ENCODE peak calls at places on chromosomes 7 and 10, in five cellular contexts. One of them, this sample, is unnamed.

GRCh38 chr10:30510184-30510931 is 76.4 kb downstream of the MAP3K8 start:
- DNase-seq in H7: no peak
- DNase-seq in NCI-H2081: no peak
- DNase-seq in AG20443: peak; percentile 80
- DNase-seq in EL: peak; percentile 82
- DNase-seq in this sample: peak; percentile 90

GRCh38 chr7:28481131-28481926 is 69.0 kb downstream of the CREB5 start:
- DNase-seq in EL: peak; percentile 69
- DNase-seq in AG20443: peak; percentile 21
- DNase-seq in H7: peak; percentile 12
- DNase-seq in NCI-H2081: no peak
- DNase-seq in this sample: no peak

GRCh38 chr7:94315011-94315410 is 79.7 kb upstream of the COL1A2 start:
- DNase-seq in H7: no peak
- DNase-seq in EL: no peak
- DNase-seq in AG20443: no peak
- DNase-seq in NCI-H2081: no peak
- DNase-seq in this sample: no peak

GRCh38 chr7:135095450-135095849 is 52.4 kb upstream of the TMEM140 start:
- DNase-seq in H7: no peak
- DNase-seq in AG20443: no peak
- DNase-seq in EL: no peak
- DNase-seq in NCI-H2081: no peak
- DNase-seq in this sample: no peak

GRCh38 chr10:124138883-124139348 is 45.5 kb upstream of the CHST15 start:
- DNase-seq in EL: no peak
- DNase-seq in H7: no peak
- DNase-seq in NCI-H2081: no peak
- DNase-seq in AG20443: no peak
- DNase-seq in this sample: no peak

GRCh38 chr10:6579904-6580278 is at the start of gene PRKCQ:
- DNase-seq in AG20443: no peak
- DNase-seq in EL: peak; percentile 49
- DNase-seq in NCI-H2081: peak; percentile 19
- DNase-seq in H7: no peak
- DNase-seq in this sample: no peak

GRCh38 chr7:86991844-86992243 is 67.6 kb downstream of the ELAPOR2 start:
- DNase-seq in EL: no peak
- DNase-seq in AG20443: no peak
- DNase-seq in H7: no peak
- DNase-seq in NCI-H2081: no peak
- DNase-seq in this sample: peak; percentile 62

GRCh38 chr7:77657427-77658331 is 38.6 kb upstream of the RSBN1L start:
- DNase-seq in H7: peak; percentile 31
- DNase-seq in NCI-H2081: peak; percentile 76
- DNase-seq in AG20443: no peak
- DNase-seq in EL: peak; percentile 42
- DNase-seq in this sample: no peak

GRCh38 chr10:2202401-2202800 is 465.1 kb upstream of the ADARB2 start:
- DNase-seq in EL: no peak
- DNase-seq in AG20443: no peak
- DNase-seq in H7: no peak
- DNase-seq in NCI-H2081: no peak
- DNase-seq in this sample: no peak